ENCODE peak calls at places on chromosomes 3 and 15, in five cellular contexts. J is A549, X is omental fat pad, T is nephron progenitor cell, R is H1. K is an unnamed sample.

GRCh38 chr3:182183716-182184430 is 472.1 kb downstream of the SOX2 start:
- DNase-seq in J (no peak), X (no peak), T (no peak), R (no peak), K (no peak)

GRCh38 chr3:119230071-119230470 is 10.6 kb downstream of the B4GALT4 start:
- DNase-seq in J (no peak), X (no peak), T (no peak), R (no peak), K (no peak)

GRCh38 chr3:5799421-5799820 is 611.9 kb downstream of the EDEM1 start:
- DNase-seq in J (no peak), X (no peak), T (no peak), R (no peak), K (no peak)

GRCh38 chr15:60751985-60752952 is 273.3 kb upstream of the ICE2 start:
- DNase-seq in J (no peak), X (no peak), T (no peak), R (no peak), K (peak)

GRCh38 chr3:12107071-12107713 is 51.5 kb downstream of the TIMP4 start:
- DNase-seq in J (no peak), X (no peak), T (no peak), R (no peak), K (no peak)

GRCh38 chr15:100394726-100395125 is 53.0 kb upstream of the ADAMTS17 start:
- DNase-seq in J (no peak), X (no peak), T (no peak), R (no peak), K (no peak)

GRCh38 chr3:196537319-196537984 is 22.3 kb upstream of the SMCO1 start:
- DNase-seq in J (no peak), X (peak), T (peak), R (peak), K (peak)

GRCh38 chr3:98646680-98647079 is 53.3 kb upstream of the CPOX start:
- DNase-seq in J (no peak), X (no peak), T (no peak), R (no peak), K (no peak)

GRCh38 chr3:49607796-49608195 is 53.5 kb downstream of the BSN start:
- DNase-seq in J (no peak), X (no peak), T (no peak), R (no peak), K (peak)

GRCh38 chr15:38217788-38218609 is 34.6 kb upstream of the SPRED1 start:
- DNase-seq in J (no peak), X (no peak), T (no peak), R (no peak), K (no peak)

GRCh38 chr3:31892500-31892899 is 88.6 kb downstream of the OSBPL10 start:
- DNase-seq in J (no peak), X (no peak), T (no peak), R (no peak), K (no peak)

GRCh38 chr15:51907136-51907862 is 64.3 kb downstream of the LEO1 start:
- DNase-seq in J (peak), X (no peak), T (no peak), R (no peak), K (no peak)

GRCh38 chr3:9161298-9161697 is 88.1 kb downstream of the SRGAP3 start:
- DNase-seq in J (no peak), X (no peak), T (no peak), R (no peak), K (no peak)

GRCh38 chr3:33277193-33277882 is at the start of gene FBXL2:
- DNase-seq in J (peak), X (no peak), T (peak), R (peak), K (peak)

GRCh38 chr3:159989973-159990846 is 1.6 kb downstream of the IL12A start:
- DNase-seq in J (no peak), X (no peak), T (no peak), R (no peak), K (no peak)

DNA sequence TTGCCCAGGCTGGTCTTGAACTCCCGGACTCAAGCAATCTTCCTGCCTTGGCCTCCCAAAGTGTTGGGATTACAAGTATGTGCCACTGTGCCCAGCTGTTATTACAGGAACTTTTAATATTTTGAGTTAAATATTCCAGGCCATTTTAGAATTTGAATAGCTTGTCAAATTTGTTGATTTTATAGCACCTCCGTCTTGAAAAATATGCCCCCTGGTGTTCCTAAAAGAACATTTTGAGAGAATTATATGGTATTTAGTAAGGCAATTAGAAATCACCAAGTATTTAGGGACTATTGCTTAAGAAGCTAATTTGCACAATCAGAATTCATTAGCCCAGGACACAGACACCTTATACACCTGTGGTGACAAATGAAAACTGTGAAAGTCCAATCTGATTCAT is 23.7 kb downstream of the PDE8A start:
- DNase-seq in J (no peak), X (no peak), T (no peak), R (no peak), K (no peak)
- TF ChIP-seq CTCF in J (peak), X (no peak), T (no peak), R (no peak), K (peak)

DNA sequence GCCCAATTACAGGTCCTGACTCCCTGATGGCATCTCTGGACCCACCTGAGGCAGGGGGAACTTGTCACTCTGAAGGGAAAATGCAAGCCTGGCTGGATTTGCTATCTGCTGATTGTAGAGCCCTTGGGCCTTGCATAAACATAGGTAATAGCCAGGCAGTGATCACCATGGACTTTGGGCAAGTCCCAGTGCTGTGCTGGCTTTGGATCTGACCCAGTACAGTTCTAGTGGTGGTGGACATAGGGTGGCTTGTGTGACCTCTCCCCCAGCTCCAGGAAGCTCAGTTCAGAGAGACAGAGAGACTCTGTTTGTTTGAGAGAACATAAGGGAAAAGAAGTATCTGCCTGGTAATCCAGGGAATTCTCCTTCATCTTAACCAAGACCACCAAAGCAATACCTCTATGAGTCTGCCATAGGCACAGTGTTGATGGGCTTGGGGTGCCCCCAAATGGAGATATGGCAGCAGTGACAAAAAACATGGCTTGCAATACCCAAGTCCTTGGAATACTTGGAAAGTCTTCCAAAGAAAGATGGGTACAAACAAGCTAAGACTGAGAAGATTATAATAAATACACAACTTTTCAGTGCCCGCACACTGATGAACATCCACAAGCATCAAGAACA is 348.5 kb downstream of the PYDC2 start:
- DNase-seq in J (no peak), X (no peak), T (no peak), R (peak), K (no peak)
- TF ChIP-seq CTCF in J (no peak), X (no peak), T (no peak), R (peak), K (no peak)

GRCh38 chr15:23645379-23646164 is 2.1 kb downstream of the MAGEL2 start:
- DNase-seq in J (no peak), X (no peak), T (peak), R (peak), K (peak)
- TF ChIP-seq CTCF in J (no peak), X (no peak), T (no peak), R (peak), K (no peak)

GRCh38 chr15:57019496-57020160 is 101.2 kb downstream of the TCF12 start:
- DNase-seq in J (no peak), X (no peak), T (no peak), R (no peak), K (no peak)

GRCh38 chr15:57018151-57018550 is 99.7 kb downstream of the TCF12 start:
- DNase-seq in J (no peak), X (no peak), T (no peak), R (no peak), K (no peak)

GRCh38 chr15:57015897-57016296 is 97.5 kb downstream of the TCF12 start:
- DNase-seq in J (peak), X (no peak), T (no peak), R (no peak), K (no peak)

GRCh38 chr15:57015360-57015759 is 96.9 kb downstream of the TCF12 start:
- DNase-seq in J (no peak), X (no peak), T (no peak), R (no peak), K (no peak)

GRCh38 chr15:57017024-57017423 is 98.6 kb downstream of the TCF12 start:
- DNase-seq in J (peak), X (no peak), T (no peak), R (no peak), K (no peak)
- TF ChIP-seq CTCF in J (no peak), X (no peak), T (no peak), R (peak), K (no peak)

GRCh38 chr3:96813134-96813819 is 1.1 kb upstream of the EPHA6 start:
- DNase-seq in J (peak), X (no peak), T (peak), R (peak), K (peak)

GRCh38 chr3:96814581-96815567 is at the start of gene EPHA6:
- DNase-seq in J (no peak), X (no peak), T (peak), R (peak), K (peak)

DNA sequence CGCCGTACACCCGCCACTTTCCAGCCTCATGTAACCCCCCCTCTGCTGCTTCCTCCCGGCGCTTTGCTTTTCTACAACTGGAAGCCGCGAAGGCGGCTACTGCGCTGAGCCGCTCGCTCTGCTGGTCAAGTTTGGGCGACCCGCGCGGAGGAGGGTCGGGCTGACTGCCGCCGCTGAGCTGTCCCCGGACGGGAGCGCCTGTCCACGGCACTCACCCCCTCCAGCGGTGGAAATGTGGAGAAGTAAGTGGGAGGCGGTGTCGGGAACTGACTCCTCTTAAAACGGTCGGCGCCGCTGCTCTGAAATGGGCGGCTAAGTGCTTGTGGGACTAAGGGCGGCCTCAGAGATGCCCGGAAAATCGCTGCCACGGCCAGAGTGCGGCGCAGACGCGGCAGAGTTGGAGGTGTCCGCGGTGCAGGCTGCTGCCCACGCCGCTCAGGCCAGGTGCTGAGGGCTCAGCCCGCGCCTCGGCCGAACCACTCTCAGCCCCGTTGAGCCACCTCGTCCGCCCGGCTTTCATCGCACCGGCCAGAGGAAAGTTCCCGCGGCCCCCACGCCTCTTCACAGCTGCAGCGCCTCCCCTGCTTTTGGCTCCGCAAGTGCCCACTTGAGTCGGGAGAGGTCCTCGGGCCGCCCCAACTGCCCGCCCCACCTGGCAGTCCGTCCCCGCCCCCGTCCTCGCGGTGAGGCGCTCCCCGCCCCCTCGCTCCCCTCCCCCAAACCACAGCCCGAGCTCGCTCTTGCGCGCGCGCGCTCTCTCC is 394 bp upstream of the EPHA6 start:
- DNase-seq in J (peak), X (no peak), T (peak), R (no peak), K (peak)
- TF ChIP-seq CTCF in J (no peak), X (no peak), T (no peak), R (peak), K (peak)

GRCh38 chr15:30030350-30030749 is 52.4 kb upstream of the GOLGA8J start:
- DNase-seq in J (peak), X (no peak), T (no peak), R (no peak), K (no peak)
- TF ChIP-seq CTCF in J (peak), X (no peak), T (no peak), R (peak), K (no peak)

GRCh38 chr3:170725285-170725731 is 139.4 kb upstream of the SLC7A14 start:
- DNase-seq in J (no peak), X (no peak), T (no peak), R (no peak), K (no peak)
- TF ChIP-seq CTCF in J (no peak), X (no peak), T (no peak), R (no peak), K (no peak)

GRCh38 chr3:16178628-16178988 is 4.1 kb downstream of the GALNT15 start:
- DNase-seq in J (no peak), X (no peak), T (no peak), R (no peak), K (no peak)
- TF ChIP-seq CTCF in J (no peak), X (no peak), T (peak), R (no peak), K (no peak)

DNA sequence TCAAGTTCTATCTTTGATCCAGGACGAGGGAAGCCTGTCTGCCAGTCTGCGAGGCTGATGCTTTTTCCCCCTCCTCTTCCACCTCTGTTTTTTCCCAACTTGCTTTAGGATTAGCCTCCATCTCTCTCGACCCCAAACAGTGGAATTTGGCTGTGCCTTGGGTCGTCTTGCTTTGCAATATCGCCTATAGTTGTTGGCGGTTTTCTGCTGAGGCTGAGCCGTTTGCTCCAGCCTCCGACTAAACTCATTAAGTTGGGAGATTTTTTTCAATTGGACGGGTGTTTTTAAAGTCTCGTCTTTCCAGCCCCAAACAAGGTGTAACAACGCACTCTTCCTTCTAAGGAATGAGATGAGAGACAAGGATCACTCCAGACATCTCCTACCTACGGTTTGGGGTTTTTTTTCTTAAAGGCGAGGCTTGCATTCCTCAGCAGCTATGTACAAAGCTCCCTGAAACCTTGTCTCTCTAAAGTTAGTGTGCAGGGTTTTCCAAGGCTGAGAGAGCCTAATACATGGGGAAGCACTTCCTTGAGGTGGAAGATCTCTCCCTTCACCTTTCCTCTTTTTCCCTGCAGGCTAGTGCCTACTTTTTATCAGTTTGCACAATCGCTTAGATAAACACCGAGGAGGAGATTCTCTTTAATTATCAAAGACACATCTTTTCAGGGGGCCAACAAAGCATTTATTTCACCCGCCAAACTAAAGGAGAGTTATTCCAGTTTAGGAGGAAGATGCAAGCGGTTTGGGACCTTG is 4.7 kb upstream of the NR2F2 start:
- DNase-seq in J (peak), X (no peak), T (no peak), R (no peak), K (no peak)
- TF ChIP-seq CTCF in J (no peak), X (no peak), T (no peak), R (no peak), K (no peak)

K was measured in endothelial cell.